ENCODE peak calls at places on chromosomes 7 and 10, in five cellular contexts. J, K, N, C and S are unnamed samples.

GRCh38 chr7:76424413-76425111 is at the start of gene ZP3:
- DNase-seq in N (no peak), C (no peak), K (no peak), J (no peak), S (no peak)

GRCh38 chr10:87925570-87925969 is 62.1 kb downstream of the PTEN start:
- DNase-seq in K (no peak), J (no peak), N (no peak), C (no peak), S (no peak)

GRCh38 chr10:58334817-58335305 is at the start of gene UBE2D1:
- DNase-seq in J (peak), C (peak), K (peak), N (peak), S (peak)

GRCh38 chr10:99339077-99339476 is 9.9 kb downstream of the CNNM1 start:
- DNase-seq in K (no peak), C (peak), N (no peak), J (no peak), S (no peak)

GRCh38 chr7:140176811-140177702 is at the start of gene KDM7A:
- DNase-seq in N (peak), C (peak), K (peak), J (peak), S (peak)

GRCh38 chr10:116589911-116590310 is 848 bp upstream of the PNLIPRP1 start:
- DNase-seq in C (no peak), J (no peak), N (no peak), K (no peak), S (no peak)

GRCh38 chr7:24877790-24878311 is 102.1 kb downstream of the OSBPL3 start:
- DNase-seq in K (no peak), J (peak), N (peak), C (peak), S (no peak)

GRCh38 chr7:43884209-43884608 is 14.9 kb upstream of the MRPS24 start:
- DNase-seq in C (no peak), K (no peak), J (no peak), N (no peak), S (no peak)

GRCh38 chr7:114922652-114923402 is 933 bp downstream of the MDFIC start:
- DNase-seq in J (no peak), N (peak), K (peak), C (peak), S (peak)

GRCh38 chr10:81866753-81867152 is 8.2 kb upstream of the NRG3 start:
- DNase-seq in J (no peak), K (no peak), N (peak), C (no peak), S (no peak)

GRCh38 chr7:134460000-134460399 is 1.1 kb upstream of the AKR1B1 start:
- DNase-seq in J (no peak), N (no peak), K (no peak), C (peak), S (no peak)

GRCh38 chr10:101625821-101626412 is 37.8 kb downstream of the DPCD start:
- DNase-seq in N (no peak), C (no peak), K (no peak), J (no peak), S (no peak)

GRCh38 chr10:112949128-112949823 is 771 bp upstream of the TCF7L2 start:
- DNase-seq in K (no peak), N (peak), J (no peak), C (peak), S (no peak)

GRCh38 chr10:116707981-116708380 is 34.4 kb downstream of the HSPA12A start:
- DNase-seq in K (no peak), C (no peak), N (no peak), J (no peak), S (no peak)

GRCh38 chr10:13765641-13766341 is 179.0 kb downstream of the PRPF18 start:
- DNase-seq in K (no peak), J (no peak), N (no peak), C (no peak), S (no peak)
- H3K27ac ChIP-seq in K (no peak), J (no peak), N (no peak), C (no peak), S (no peak)

GRCh38 chr7:15648461-15648961 is 38.0 kb downstream of the MEOX2 start:
- DNase-seq in N (no peak), K (no peak), C (no peak), J (no peak), S (no peak)
- H3K27ac ChIP-seq in N (peak), K (no peak), C (no peak), J (no peak), S (no peak)

GRCh38 chr10:124035306-124035927 is 58.0 kb downstream of the CHST15 start:
- DNase-seq in N (no peak), J (no peak), K (no peak), C (no peak), S (no peak)

GRCh38 chr10:124033887-124034218 is 59.5 kb downstream of the CHST15 start:
- DNase-seq in C (no peak), J (no peak), K (no peak), N (peak), S (no peak)

GRCh38 chr10:124035928-124036558 is 57.4 kb downstream of the CHST15 start:
- DNase-seq in K (peak), C (no peak), N (no peak), J (no peak), S (no peak)

GRCh38 chr10:124030711-124031110 is 62.7 kb downstream of the CHST15 start:
- DNase-seq in K (no peak), N (no peak), J (no peak), C (no peak), S (no peak)

DNA sequence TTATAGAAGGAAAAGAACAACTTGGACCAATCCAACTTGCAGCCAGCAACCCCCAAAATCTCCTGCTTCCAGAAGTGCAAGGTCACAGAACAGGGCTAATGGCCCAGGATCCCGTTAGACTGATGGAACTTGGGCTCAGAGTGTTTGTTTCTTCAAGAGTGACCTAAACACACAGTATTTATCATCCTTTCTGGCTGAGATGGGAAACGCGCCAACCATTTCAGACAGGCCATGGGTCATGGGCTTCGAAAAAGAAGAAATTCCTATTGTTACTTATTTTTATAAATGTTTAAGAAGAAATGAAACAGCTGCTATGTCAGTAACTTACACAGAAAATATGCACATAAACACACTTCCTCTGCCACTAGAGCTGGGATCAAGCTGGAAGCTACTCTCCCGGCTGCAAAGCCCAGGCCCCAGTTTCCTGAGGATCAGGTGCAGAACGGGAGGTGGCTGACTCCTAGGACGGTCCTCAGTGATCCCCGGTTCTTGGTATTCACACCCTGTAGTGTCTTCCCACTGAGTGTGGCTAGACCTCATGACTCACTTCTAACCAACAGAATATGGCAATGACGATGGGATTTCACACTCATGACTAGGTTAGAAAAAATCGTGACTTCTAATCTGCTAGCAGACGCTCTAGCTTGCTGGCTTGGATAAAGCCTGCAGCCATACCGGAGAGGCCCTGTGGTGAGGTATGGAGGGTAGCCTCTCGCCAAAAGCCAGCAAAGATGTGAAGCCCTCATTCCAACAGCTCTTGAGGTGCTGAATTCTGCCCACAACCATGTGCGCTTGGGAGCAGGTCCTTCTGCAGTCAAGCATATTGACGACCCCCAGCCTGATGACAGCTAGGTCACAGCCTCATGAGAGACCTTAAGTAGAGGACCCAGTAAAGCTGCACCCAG is 60.2 kb downstream of the CHST15 start:
- DNase-seq in N (no peak), C (peak), K (no peak), J (no peak), S (no peak)
- H3K27ac ChIP-seq in N (no peak), C (no peak), K (peak), J (no peak), S (no peak)

DNA sequence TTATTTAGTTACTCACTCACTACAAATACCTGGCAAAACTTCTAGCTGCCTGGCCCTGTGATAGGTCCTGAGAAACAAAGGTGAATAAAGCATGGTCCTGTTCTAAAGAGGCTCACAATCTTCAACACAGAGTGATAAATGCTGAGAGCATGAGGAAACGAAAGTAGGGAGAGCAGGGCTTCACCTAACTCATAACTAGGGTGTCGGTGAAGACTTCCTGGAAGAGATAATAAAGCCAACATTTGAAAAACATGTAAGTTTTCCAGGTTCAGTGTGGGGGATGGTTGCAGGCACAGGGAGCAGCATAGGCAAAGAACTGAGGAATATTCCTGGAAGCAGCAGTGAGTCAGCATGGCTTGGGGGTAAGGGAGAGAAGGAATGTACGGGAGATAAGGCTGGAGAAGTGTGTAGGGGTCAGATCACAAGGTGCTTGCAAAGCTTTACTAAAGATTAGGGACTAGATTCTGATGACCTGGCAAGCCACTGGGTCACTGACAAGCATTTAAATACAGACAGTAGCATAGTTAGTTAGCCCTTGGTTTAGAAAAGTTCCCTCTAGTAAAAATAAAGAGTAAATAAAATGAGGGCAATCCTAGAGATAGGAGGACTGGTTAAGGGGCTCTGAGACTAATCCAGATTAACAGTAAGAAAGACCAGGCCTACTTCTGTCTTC is 5.1 kb downstream of the KEL start:
- DNase-seq in C (no peak), K (no peak), N (no peak), J (no peak), S (no peak)
- H3K27ac ChIP-seq in C (no peak), K (no peak), N (no peak), J (no peak), S (no peak)

GRCh38 chr10:71975087-71975890 is 11.1 kb downstream of the CHST3 start:
- DNase-seq in K (no peak), N (peak), J (peak), C (no peak), S (no peak)

GRCh38 chr10:71973777-71974488 is 9.7 kb downstream of the CHST3 start:
- DNase-seq in N (no peak), C (no peak), K (no peak), J (no peak), S (no peak)

GRCh38 chr10:71974489-71975011 is 10.4 kb downstream of the CHST3 start:
- DNase-seq in J (no peak), N (no peak), C (peak), K (no peak), S (no peak)

GRCh38 chr10:71978476-71978875 is 14.3 kb downstream of the CHST3 start:
- DNase-seq in K (no peak), J (no peak), C (no peak), N (no peak), S (no peak)

DNA sequence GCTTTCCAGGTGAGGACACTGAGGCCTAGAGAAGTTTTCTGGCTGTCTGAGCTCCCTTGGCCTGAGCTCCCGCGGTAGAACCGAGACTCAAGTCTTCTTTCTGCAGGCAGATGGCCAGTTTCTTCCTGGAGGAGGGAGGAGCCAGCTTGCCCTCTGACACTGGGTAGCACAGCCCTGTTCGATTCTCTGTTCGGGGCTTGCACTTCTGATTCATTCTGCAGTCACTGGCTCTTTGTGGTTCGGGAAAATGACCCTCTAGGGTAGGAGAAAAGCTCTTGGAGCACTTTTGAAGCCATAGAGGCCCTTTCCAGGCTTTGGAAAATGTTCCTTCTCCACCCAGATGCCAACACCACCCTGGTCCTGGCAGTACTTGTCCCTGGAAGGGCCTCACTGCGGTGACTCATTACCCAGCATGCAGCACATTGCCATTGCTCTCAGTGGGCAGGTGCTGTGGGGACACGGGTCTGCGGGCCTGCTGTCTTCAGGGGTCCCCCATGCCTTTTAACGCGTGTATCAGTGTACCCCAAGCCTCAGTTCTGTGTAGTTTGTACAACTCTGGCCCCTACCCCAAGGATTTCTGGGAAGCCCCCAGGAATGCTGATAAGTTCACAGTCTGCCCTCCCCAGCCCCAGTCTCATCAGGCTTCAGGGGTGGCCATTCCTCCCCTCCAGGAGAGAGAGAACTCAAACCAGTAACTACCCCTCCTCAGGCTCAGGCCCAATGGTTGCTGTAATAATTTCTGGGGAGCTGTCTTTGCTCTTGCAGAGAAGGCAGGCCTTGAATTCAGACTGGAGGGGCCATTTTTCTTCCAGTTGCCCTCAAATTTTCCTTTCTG is 11.9 kb downstream of the CHST3 start:
- DNase-seq in C (peak), K (no peak), J (peak), N (no peak), S (no peak)
- H3K27ac ChIP-seq in C (peak), K (peak), J (peak), N (peak), S (peak)

GRCh38 chr7:12703881-12704280 is 16.4 kb downstream of the ARL4A start:
- DNase-seq in C (peak), J (no peak), K (no peak), N (no peak), S (no peak)

GRCh38 chr7:12709731-12710502 is 22.5 kb downstream of the ARL4A start:
- DNase-seq in C (peak), J (no peak), N (no peak), K (no peak), S (no peak)

GRCh38 chr7:12708314-12708713 is 20.9 kb downstream of the ARL4A start:
- DNase-seq in J (no peak), K (no peak), N (no peak), C (no peak), S (no peak)

GRCh38 chr7:12706900-12707536 is 19.6 kb downstream of the ARL4A start:
- DNase-seq in C (peak), J (no peak), N (no peak), K (no peak), S (no peak)

GRCh38 chr7:12705878-12706277 is 18.4 kb downstream of the ARL4A start:
- DNase-seq in J (no peak), C (no peak), N (no peak), K (no peak), S (no peak)
- H3K27ac ChIP-seq in J (no peak), C (no peak), N (no peak), K (peak), S (no peak)